ENCODE peak calls at places on chromosomes 11 and 22, in five cellular contexts. I, J, Z, Y and G are unnamed samples.

GRCh38 chr11:87036756-87037449 is 831 bp upstream of the TMEM135 start:
- DNase-seq in Y (no peak), J (no peak), Z (no peak), I (no peak), G (no peak)

GRCh38 chr11:122163420-122163819 is 47.4 kb upstream of the BLID start:
- DNase-seq in Z (peak), J (no peak), Y (no peak), I (no peak), G (no peak)

GRCh38 chr22:30015846-30016245 is 64.4 kb upstream of the HORMAD2 start:
- DNase-seq in Z (peak), J (no peak), Y (no peak), I (no peak), G (no peak)

GRCh38 chr22:30743257-30744020 is 48.8 kb downstream of the OSBP2 start:
- DNase-seq in I (no peak), Y (no peak), J (no peak), Z (no peak), G (no peak)

GRCh38 chr22:29738118-29738815 is 18.5 kb downstream of the CABP7 start:
- DNase-seq in Z (no peak), I (no peak), J (no peak), Y (no peak), G (no peak)

GRCh38 chr22:35361001-35361551 is 19.8 kb upstream of the HMOX1 start:
- DNase-seq in Z (no peak), Y (no peak), J (no peak), I (no peak), G (no peak)

GRCh38 chr22:23898006-23898974 is 4.1 kb downstream of the MIF start:
- DNase-seq in I (no peak), Z (no peak), J (no peak), Y (no peak), G (no peak)

GRCh38 chr11:78691215-78691614 is 116.6 kb upstream of the NARS2 start:
- DNase-seq in Z (no peak), I (no peak), J (no peak), Y (no peak), G (no peak)